ENCODE peak calls at places on chromosome 6, in five cellular contexts. R, O, F, W and K are unnamed samples. For H3K4me1 and H3K9me3, the result is how much of the 10 kb centered on the place peaks cover.

GRCh38 chr6:90274481-90275030 is 22.1 kb downstream of the BACH2 start:
- DNase-seq in W (no peak), R (no peak), O (peak), F (no peak), K (no peak)

GRCh38 chr6:136251394-136251793 is 1.3 kb upstream of the MTFR2 start:
- DNase-seq in W (no peak), R (no peak), O (no peak), F (no peak), K (no peak)

GRCh38 chr6:52497652-52498408 is 77.7 kb downstream of the EFHC1 start:
- DNase-seq in O (no peak), F (peak), R (no peak), W (no peak), K (no peak)

GRCh38 chr6:54958446-54958845 is 111.9 kb downstream of the FAM83B start:
- DNase-seq in O (no peak), R (no peak), F (no peak), W (no peak), K (no peak)

GRCh38 chr6:144683216-144684070 is 398.3 kb downstream of the UTRN start:
- DNase-seq in W (no peak), R (no peak), F (no peak), O (no peak), K (no peak)

GRCh38 chr6:31121131-31121790 is 1.0 kb upstream of the CDSN start:
- DNase-seq in F (no peak), O (peak), W (no peak), R (no peak), K (no peak)

GRCh38 chr6:139060332-139060731 is 31.8 kb downstream of the ABRACL start:
- DNase-seq in F (no peak), R (no peak), W (no peak), O (no peak), K (no peak)

GRCh38 chr6:2891768-2892170 is 11.3 kb downstream of the SERPINB9 start:
- DNase-seq in R (no peak), F (no peak), W (no peak), O (peak), K (peak)

GRCh38 chr6:53986165-53986720 is 125.0 kb upstream of the MLIP start:
- DNase-seq in O (no peak), R (peak), F (no peak), W (no peak), K (peak)

GRCh38 chr6:18386302-18386976 is 711 bp upstream of the RNF144B start:
- DNase-seq in W (no peak), O (no peak), R (no peak), F (peak), K (no peak)

GRCh38 chr6:106609699-106610098 is 19.6 kb downstream of the RTN4IP1 start:
- DNase-seq in W (no peak), R (peak), O (no peak), F (no peak), K (peak)

GRCh38 chr6:5941188-5941587 is 65.5 kb downstream of the NRN1 start:
- DNase-seq in F (no peak), R (no peak), W (no peak), O (no peak), K (no peak)

GRCh38 chr6:35492664-35493284 is 4.1 kb downstream of the TEAD3 start:
- DNase-seq in O (no peak), W (no peak), R (no peak), F (no peak), K (no peak)

GRCh38 chr6:82555801-82556200 is 192.2 kb downstream of the TPBG start:
- DNase-seq in O (no peak), F (no peak), W (no peak), R (no peak), K (no peak)

GRCh38 chr6:81998432-81998831 is 246.0 kb upstream of the TENT5A start:
- DNase-seq in R (no peak), O (no peak), F (no peak), W (no peak), K (no peak)

GRCh38 chr6:27829453-27830211 is 82.6 kb downstream of the OR2B2 start:
- DNase-seq in R (no peak), W (no peak), O (no peak), F (no peak), K (no peak)

GRCh38 chr6:122665929-122666328 is 55.7 kb downstream of the PKIB start:
- DNase-seq in O (no peak), R (no peak), W (no peak), F (no peak), K (no peak)
- TF ChIP-seq CTCF in O (no peak), R (no peak), W (no peak), F (no peak), K (no peak)

GRCh38 chr6:44003345-44004061 is 123.7 kb downstream of the MRPL14 start:
- DNase-seq in W (no peak), O (peak), F (no peak), R (no peak), K (peak)
- H3K4me1 ChIP-seq in W (under half), O (under half), F (under half), R (under half), K (under half)

GRCh38 chr6:25329982-25330381 is 50.8 kb downstream of the CARMIL1 start:
- DNase-seq in W (no peak), F (no peak), R (no peak), O (no peak), K (no peak)

GRCh38 chr6:25324076-25324762 is 45.0 kb downstream of the CARMIL1 start:
- DNase-seq in O (no peak), W (no peak), R (no peak), F (no peak), K (peak)

GRCh38 chr6:25327372-25327771 is 48.2 kb downstream of the CARMIL1 start:
- DNase-seq in O (no peak), R (no peak), W (no peak), F (no peak), K (no peak)

GRCh38 chr6:25329156-25329555 is 50.0 kb downstream of the CARMIL1 start:
- DNase-seq in F (no peak), R (no peak), W (no peak), O (no peak), K (no peak)

DNA sequence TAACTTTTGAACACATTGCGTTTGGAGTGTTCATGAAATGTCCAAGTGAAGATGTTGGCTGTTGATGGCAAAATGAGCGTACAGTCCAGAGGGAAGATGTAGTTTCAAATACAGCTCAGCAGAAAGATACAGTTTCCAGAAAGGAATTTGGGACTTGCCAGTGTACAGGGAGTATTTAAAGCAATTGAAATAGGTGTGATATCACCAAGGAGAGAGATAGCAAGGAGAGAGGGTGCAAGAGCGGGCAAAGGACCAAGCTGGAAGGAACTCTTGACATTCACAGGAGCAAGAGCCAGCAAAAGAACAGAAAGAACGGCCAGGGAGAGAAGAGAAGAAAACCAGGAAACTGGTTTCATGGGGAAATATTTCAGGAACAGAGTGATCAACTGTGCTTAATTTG is 47.8 kb downstream of the CARMIL1 start:
- DNase-seq in O (no peak), W (no peak), F (no peak), R (no peak), K (no peak)
- H3K9me3 ChIP-seq in O (under half), W (under half), F (under half), R (under half), K (under half)

DNA sequence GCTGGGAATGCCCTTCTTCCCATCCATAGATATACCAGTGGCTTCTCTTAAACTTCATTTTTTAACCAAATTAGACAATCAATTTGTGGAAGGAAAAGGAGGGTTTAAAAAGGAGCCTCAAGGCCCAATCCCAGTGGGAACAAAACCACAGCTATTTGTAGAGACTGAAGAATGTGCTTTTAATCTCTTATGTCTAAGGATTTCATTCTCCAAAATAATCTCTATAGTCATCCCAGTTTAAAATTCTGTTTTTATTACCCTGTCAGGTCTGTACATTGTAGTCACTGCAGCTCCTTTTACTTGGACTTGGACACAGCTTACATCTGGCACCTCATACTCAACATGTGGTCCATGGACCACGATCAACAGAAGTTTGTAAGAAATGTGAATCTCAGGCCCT is 152.2 kb upstream of the STMND1 start:
- DNase-seq in O (no peak), F (no peak), R (no peak), W (no peak), K (no peak)
- TF ChIP-seq CTCF in O (no peak), F (no peak), R (no peak), W (no peak), K (no peak)

GRCh38 chr6:168073937-168074730 is 4.9 kb downstream of the FRMD1 start:
- DNase-seq in F (no peak), R (no peak), O (no peak), W (no peak), K (no peak)

GRCh38 chr6:168075787-168076202 is 3.2 kb downstream of the FRMD1 start:
- DNase-seq in F (no peak), W (no peak), R (no peak), O (no peak), K (no peak)

GRCh38 chr6:168072730-168073129 is 6.3 kb downstream of the FRMD1 start:
- DNase-seq in F (no peak), W (no peak), O (no peak), R (no peak), K (no peak)

GRCh38 chr6:168072266-168072665 is 6.7 kb downstream of the FRMD1 start:
- DNase-seq in O (no peak), R (no peak), F (no peak), W (no peak), K (no peak)

GRCh38 chr6:168075216-168075615 is 3.8 kb downstream of the FRMD1 start:
- DNase-seq in F (no peak), O (no peak), W (no peak), R (no peak), K (no peak)
- H3K4me1 ChIP-seq in F (under half), O (under half), W (under half), R (under half), K (under half)